ENCODE peak calls at places on chromosomes 5 and 9, in five cellular contexts. Q is NCI-H2107, A is fibroblast of the conjunctiva, V is MM.1S, X is IMR-90. K is an unnamed sample.

GRCh38 chr5:107673368-107674136 is 2.8 kb upstream of the EFNA5 start:
- DNase-seq in Q (peak), A (peak), V (peak), X (peak), K (peak)

GRCh38 chr5:121691478-121691877 is 160.2 kb upstream of the FTMT start:
- DNase-seq in Q (no peak), A (no peak), V (no peak), X (no peak), K (no peak)

GRCh38 chr5:132481243-132482211 is 9.0 kb downstream of the IRF1 start:
- DNase-seq in Q (no peak), A (no peak), V (no peak), X (no peak), K (no peak)

GRCh38 chr5:87787640-87788039 is 374.9 kb upstream of the CCNH start:
- DNase-seq in Q (no peak), A (no peak), V (no peak), X (no peak), K (no peak)

GRCh38 chr9:126000731-126001580 is 253.8 kb downstream of the PBX3 start:
- DNase-seq in Q (no peak), A (no peak), V (no peak), X (no peak), K (no peak)

GRCh38 chr9:111961011-111961410 is 64.4 kb downstream of the UGCG start:
- DNase-seq in Q (no peak), A (no peak), V (no peak), X (peak), K (no peak)

GRCh38 chr5:42557689-42558088 is 134.4 kb downstream of the GHR start:
- DNase-seq in Q (no peak), A (no peak), V (no peak), X (no peak), K (no peak)

GRCh38 chr5:159135896-159136531 is 36.3 kb upstream of the EBF1 start:
- DNase-seq in Q (no peak), A (peak), V (no peak), X (peak), K (peak)

GRCh38 chr5:15938186-15938585 is 241.4 kb downstream of the MARCHF11 start:
- DNase-seq in Q (no peak), A (no peak), V (no peak), X (peak), K (no peak)

GRCh38 chr9:35664531-35665470 is at the start of gene ARHGEF39:
- DNase-seq in Q (peak), A (no peak), V (peak), X (peak), K (peak)

GRCh38 chr5:144156767-144157171 is 13.7 kb downstream of the YIPF5 start:
- DNase-seq in Q (no peak), A (no peak), V (no peak), X (peak), K (no peak)

GRCh38 chr9:108056083-108056804 is 566.7 kb upstream of the KLF4 start:
- DNase-seq in Q (no peak), A (peak), V (no peak), X (peak), K (no peak)

GRCh38 chr9:35056571-35057270 is 15.7 kb downstream of the VCP start:
- DNase-seq in Q (no peak), A (no peak), V (no peak), X (no peak), K (no peak)

GRCh38 chr5:65801332-65801731 is 79.3 kb downstream of the NLN start:
- DNase-seq in Q (no peak), A (no peak), V (no peak), X (peak), K (peak)

GRCh38 chr5:132428147-132428482 is 58.6 kb downstream of the SLC22A5 start:
- DNase-seq in Q (no peak), A (no peak), V (no peak), X (no peak), K (no peak)

GRCh38 chr5:37071901-37072581 is 177.1 kb downstream of the CPLANE1 start:
- DNase-seq in Q (no peak), A (peak), V (no peak), X (peak), K (peak)

GRCh38 chr9:127965953-127966352 is 14.8 kb downstream of the EEIG1 start:
- DNase-seq in Q (no peak), A (no peak), V (no peak), X (no peak), K (no peak)

GRCh38 chr5:124745367-124746251 is 830 bp downstream of the ZNF608 start:
- DNase-seq in Q (no peak), A (no peak), V (no peak), X (peak), K (no peak)

GRCh38 chr9:76900884-76901440 is 5.0 kb downstream of the PRUNE2 start:
- DNase-seq in Q (no peak), A (no peak), V (no peak), X (no peak), K (no peak)

GRCh38 chr5:15959560-15960164 is 219.9 kb downstream of the MARCHF11 start:
- DNase-seq in Q (no peak), A (peak), V (no peak), X (no peak), K (no peak)

GRCh38 chr5:113617191-113617796 is 103.8 kb downstream of the YTHDC2 start:
- DNase-seq in Q (no peak), A (no peak), V (no peak), X (no peak), K (no peak)

GRCh38 chr5:126753227-126753626 is 23.7 kb upstream of the LMNB1 start:
- DNase-seq in Q (no peak), A (no peak), V (no peak), X (no peak), K (no peak)

GRCh38 chr5:102666164-102666951 is 88.7 kb upstream of the PAM start:
- DNase-seq in Q (no peak), A (no peak), V (no peak), X (no peak), K (peak)

GRCh38 chr5:124544366-124545055 is 201.9 kb downstream of the ZNF608 start:
- DNase-seq in Q (no peak), A (no peak), V (no peak), X (peak), K (peak)

GRCh38 chr5:42974546-42974945 is 65.6 kb downstream of the ANXA2R start:
- DNase-seq in Q (no peak), A (no peak), V (no peak), X (peak), K (no peak)

GRCh38 chr5:15002791-15003190 is 131.2 kb upstream of the ANKH start:
- DNase-seq in Q (no peak), A (no peak), V (no peak), X (no peak), K (no peak)

GRCh38 chr9:89467278-89467625 is 30.7 kb downstream of the SEMA4D start:
- DNase-seq in Q (no peak), A (no peak), V (no peak), X (no peak), K (no peak)

GRCh38 chr9:36913393-36914211 is 120.5 kb downstream of the PAX5 start:
- DNase-seq in Q (no peak), A (no peak), V (peak), X (no peak), K (no peak)

GRCh38 chr9:136173648-136174290 is 31.2 kb downstream of the LHX3 start:
- DNase-seq in Q (no peak), A (no peak), V (no peak), X (no peak), K (no peak)

GRCh38 chr9:14308751-14309140 is 5.2 kb downstream of the NFIB start:
- DNase-seq in Q (no peak), A (no peak), V (no peak), X (no peak), K (no peak)

GRCh38 chr5:126984632-126985031 is 45.7 kb downstream of the MARCHF3 start:
- DNase-seq in Q (no peak), A (no peak), V (no peak), X (peak), K (no peak)

GRCh38 chr9:107782381-107782780 is 292.8 kb upstream of the KLF4 start:
- DNase-seq in Q (no peak), A (peak), V (no peak), X (peak), K (peak)

GRCh38 chr9:137395666-137396010 is 27.3 kb downstream of the EXD3 start:
- DNase-seq in Q (no peak), A (no peak), V (no peak), X (no peak), K (no peak)

K was measured in stromal cell of bone marrow.